ENCODE peak calls at places on chromosomes 3 and 15, in five cellular contexts. G is mesothelial cell of epicardium, F is body of pancreas, H is AG04449, O is neural progenitor cell. V is an unnamed sample.

GRCh38 chr3:135762188-135762853 is 203.2 kb upstream of the PPP2R3A start:
- DNase-seq in O (peak), F (no peak), G (no peak), H (no peak), V (no peak)

GRCh38 chr15:41429003-41429890 is 12.4 kb downstream of the RTF1 start:
- DNase-seq in G (no peak), H (no peak), O (no peak), F (no peak), V (no peak)

GRCh38 chr15:48025118-48025517 is 95.7 kb upstream of the SLC24A5 start:
- DNase-seq in G (no peak), F (no peak), H (no peak), O (no peak), V (no peak)

GRCh38 chr3:156174229-156174847 is 54.0 kb downstream of the KCNAB1 start:
- DNase-seq in G (no peak), F (no peak), O (peak), H (no peak), V (no peak)

GRCh38 chr3:141686477-141687280 is 51.4 kb upstream of the RNF7 start:
- DNase-seq in H (no peak), G (no peak), O (no peak), F (peak), V (no peak)

GRCh38 chr15:52620496-52620895 is 51.7 kb upstream of the ARPP19 start:
- DNase-seq in O (no peak), F (no peak), G (no peak), H (no peak), V (no peak)

GRCh38 chr3:105364113-105364512 is 2.6 kb upstream of the ALCAM start:
- DNase-seq in G (no peak), F (no peak), O (no peak), H (no peak), V (no peak)

GRCh38 chr3:41174703-41174964 is 24.7 kb upstream of the CTNNB1 start:
- DNase-seq in G (no peak), O (no peak), H (no peak), F (no peak), V (no peak)

GRCh38 chr3:135966349-135966695 is 794 bp downstream of the PPP2R3A start:
- DNase-seq in F (no peak), G (no peak), O (peak), H (no peak), V (no peak)

GRCh38 chr3:75136100-75136897 is 521.8 kb upstream of the CNTN3 start:
- DNase-seq in H (no peak), O (no peak), F (no peak), G (no peak), V (no peak)

GRCh38 chr15:40894689-40895308 is 549 bp downstream of the VPS18 start:
- DNase-seq in G (no peak), H (no peak), F (peak), O (peak), V (peak)

GRCh38 chr15:80494311-80494710 is 90.1 kb downstream of the ARNT2 start:
- DNase-seq in H (no peak), G (no peak), F (no peak), O (no peak), V (no peak)

GRCh38 chr3:65995030-65995429 is 43.7 kb downstream of the MAGI1 start:
- DNase-seq in F (no peak), G (no peak), H (no peak), O (no peak), V (no peak)

GRCh38 chr3:194364652-194365434 is 4.7 kb downstream of the LRRC15 start:
- DNase-seq in H (peak), G (no peak), F (peak), O (no peak), V (no peak)

GRCh38 chr15:41577863-41578735 is 19.1 kb downstream of the TYRO3 start:
- DNase-seq in F (peak), H (no peak), G (no peak), O (no peak), V (no peak)

GRCh38 chr3:114706591-114707224 is 412.9 kb downstream of the TIGIT start:
- DNase-seq in G (no peak), F (peak), H (no peak), O (no peak), V (no peak)

GRCh38 chr15:89155656-89156055 is 65.7 kb downstream of the RLBP1 start:
- DNase-seq in H (no peak), O (no peak), G (no peak), F (no peak), V (no peak)

GRCh38 chr3:118636841-118637240 is 397.8 kb downstream of the IGSF11 start:
- DNase-seq in H (no peak), O (peak), F (no peak), G (no peak), V (no peak)

GRCh38 chr15:55230051-55230670 is 33.4 kb upstream of the RSL24D1 start:
- DNase-seq in F (no peak), O (no peak), H (no peak), G (no peak), V (no peak)

GRCh38 chr3:39052613-39053012 is 797 bp downstream of the WDR48 start:
- DNase-seq in O (peak), G (no peak), F (no peak), H (no peak), V (no peak)

GRCh38 chr3:197564097-197564843 is 8.5 kb upstream of the BDH1 start:
- DNase-seq in G (no peak), F (no peak), O (peak), H (no peak), V (no peak)

GRCh38 chr3:87710028-87710427 is 348.8 kb downstream of the CGGBP1 start:
- DNase-seq in F (no peak), O (no peak), G (no peak), H (no peak), V (no peak)
- TF ChIP-seq CTCF in F (no peak), O (no peak), G (no peak), H (no peak), V (no peak)

GRCh38 chr15:81813215-81813614 is 232.6 kb downstream of the MEX3B start:
- DNase-seq in G (no peak), F (no peak), O (peak), H (no peak), V (no peak)
- TF ChIP-seq CTCF in G (no peak), F (no peak), O (peak), H (peak), V (no peak)

GRCh38 chr15:59739557-59740186 is 50.6 kb upstream of the BNIP2 start:
- DNase-seq in H (no peak), G (no peak), O (no peak), F (no peak), V (no peak)
- TF ChIP-seq CTCF in H (no peak), G (no peak), O (no peak), F (no peak), V (no peak)

DNA sequence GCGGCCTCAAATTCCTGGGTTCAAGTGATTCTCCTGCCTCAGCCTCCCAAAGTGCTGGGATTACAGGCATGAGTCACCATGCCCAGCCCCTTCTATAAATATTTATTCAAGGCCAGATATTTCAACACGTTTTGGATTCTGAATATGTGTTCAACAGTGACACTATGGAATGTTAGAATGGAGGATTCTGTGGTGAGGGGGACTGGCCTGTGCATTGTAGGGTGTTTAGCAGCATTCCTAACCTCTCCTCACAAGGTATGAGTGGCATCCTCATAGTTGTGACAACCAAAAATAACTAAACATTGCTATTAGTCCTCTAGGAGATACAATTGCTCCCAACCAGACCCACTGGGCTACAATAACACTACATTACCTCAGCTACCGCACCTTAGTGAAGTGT is 104.0 kb upstream of the ATP10A start:
- DNase-seq in F (no peak), H (no peak), O (no peak), G (no peak), V (no peak)
- TF ChIP-seq CTCF in F (no peak), H (no peak), O (no peak), G (no peak), V (no peak)

DNA sequence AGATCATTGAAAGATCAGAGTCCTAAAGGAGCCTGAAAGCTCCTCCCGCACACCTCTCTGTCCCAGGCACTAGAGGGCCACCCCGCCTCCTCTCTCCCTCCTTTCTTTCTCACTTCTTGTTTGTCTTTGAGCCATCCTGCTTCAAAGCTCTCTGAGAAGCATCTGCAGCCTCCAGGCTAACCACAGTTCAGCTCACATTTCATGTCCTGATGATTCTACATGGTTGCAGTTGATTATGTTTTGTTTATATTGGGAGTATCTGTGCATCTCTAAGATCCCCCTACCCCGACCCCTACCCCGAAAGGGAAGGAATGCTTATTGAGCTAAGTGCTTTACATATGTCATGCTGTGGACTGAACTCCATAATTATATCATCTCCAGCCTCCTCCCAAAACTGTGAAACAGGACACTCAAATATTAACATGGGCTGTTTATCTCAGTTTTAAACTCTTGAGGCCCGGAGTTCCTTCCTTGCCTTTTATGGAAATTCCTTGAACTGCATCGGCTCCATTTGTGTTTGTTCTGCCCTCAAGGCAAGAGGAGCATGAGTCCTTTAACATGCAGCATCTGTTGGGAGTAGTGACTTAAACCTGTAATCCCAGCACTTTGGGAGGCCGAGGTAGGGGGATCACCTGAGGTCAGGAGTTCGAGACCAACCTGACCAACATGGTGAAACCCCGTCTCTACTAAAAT is 30.9 kb downstream of the MGLL start:
- DNase-seq in G (no peak), F (no peak), O (peak), H (peak), V (no peak)
- TF ChIP-seq CTCF in G (no peak), F (no peak), O (peak), H (peak), V (no peak)

V was measured in activated B cell treated with CpG ODN at 0.5 μM for 24 hours.